ENCODE peak calls at places on chromosomes 12 and 14, in seven cellular contexts. I, U, Q, L, F, P and J are unnamed samples.

GRCh38 chr12:127239781-127240180 is 1027.2 kb upstream of the TMEM132C start:
- DNase-seq in I (no peak), U (no peak), Q (no peak), L (no peak), F (no peak), P (no peak), J (no peak)

GRCh38 chr14:77133718-77134338 is 7.8 kb downstream of the ZDHHC22 start:
- DNase-seq in I (no peak), U (peak), Q (peak), L (peak), F (no peak), P (peak), J (peak)

GRCh38 chr14:71166434-71166833 is 259.2 kb downstream of the PCNX1 start:
- DNase-seq in I (no peak), U (peak), Q (no peak), L (peak), F (no peak), P (peak), J (peak)

GRCh38 chr14:68783408-68784297 is 9.2 kb downstream of the ZFP36L1 start:
- DNase-seq in I (no peak), U (peak), Q (no peak), L (no peak), F (no peak), P (no peak), J (no peak)

GRCh38 chr12:91954761-91955160 is 190.9 kb downstream of the BTG1 start:
- DNase-seq in I (no peak), U (no peak), Q (no peak), L (no peak), F (no peak), P (no peak), J (no peak)

GRCh38 chr14:51157012-51157411 is 62.1 kb upstream of the TRIM9 start:
- DNase-seq in I (no peak), U (no peak), Q (no peak), L (peak), F (no peak), P (peak), J (peak)

GRCh38 chr12:42238240-42239140 is at the start of gene YAF2:
- DNase-seq in I (peak), U (peak), Q (peak), L (peak), F (peak), P (peak), J (peak)

GRCh38 chr12:11584213-11584855 is 65.1 kb upstream of the ETV6 start:
- DNase-seq in I (no peak), U (no peak), Q (no peak), L (no peak), F (no peak), P (peak), J (no peak)

GRCh38 chr14:22984959-22985658 is 2.8 kb upstream of the AJUBA start:
- DNase-seq in I (no peak), U (no peak), Q (no peak), L (no peak), F (no peak), P (no peak), J (no peak)

GRCh38 chr14:91395998-91396660 is 21.5 kb downstream of the CCDC88C start:
- DNase-seq in I (no peak), U (no peak), Q (no peak), L (no peak), F (no peak), P (no peak), J (no peak)

GRCh38 chr12:7021956-7022355 is 3.7 kb upstream of the LPCAT3 start:
- DNase-seq in I (no peak), U (no peak), Q (no peak), L (no peak), F (no peak), P (no peak), J (no peak)

GRCh38 chr12:113852695-113853490 is 113.2 kb downstream of the RBM19 start:
- DNase-seq in I (no peak), U (no peak), Q (no peak), L (no peak), F (no peak), P (no peak), J (no peak)

GRCh38 chr14:63343878-63344277 is 25.1 kb upstream of the GPHB5 start:
- DNase-seq in I (no peak), U (no peak), Q (no peak), L (no peak), F (no peak), P (peak), J (no peak)

GRCh38 chr12:11171953-11172675 is 1.1 kb downstream of the SMIM10L1 start:
- DNase-seq in I (no peak), U (peak), Q (no peak), L (no peak), F (no peak), P (no peak), J (no peak)

GRCh38 chr12:110733857-110734373 is 8.8 kb downstream of the PPP1CC start:
- DNase-seq in I (no peak), U (no peak), Q (no peak), L (no peak), F (no peak), P (no peak), J (no peak)

GRCh38 chr12:14950421-14950820 is 11.0 kb downstream of the ARHGDIB start:
- DNase-seq in I (no peak), U (no peak), Q (no peak), L (no peak), F (no peak), P (no peak), J (no peak)

GRCh38 chr12:84069699-84070098 is 842.9 kb downstream of the SLC6A15 start:
- DNase-seq in I (no peak), U (no peak), Q (no peak), L (no peak), F (no peak), P (no peak), J (no peak)

GRCh38 chr12:69240625-69240984 is 1.2 kb downstream of the CPSF6 start:
- DNase-seq in I (no peak), U (no peak), Q (no peak), L (peak), F (no peak), P (peak), J (peak)

GRCh38 chr12:92055877-92056276 is 89.8 kb downstream of the BTG1 start:
- DNase-seq in I (no peak), U (no peak), Q (peak), L (no peak), F (no peak), P (no peak), J (no peak)

GRCh38 chr12:2627343-2628191 is 167.2 kb upstream of the FKBP4 start:
- DNase-seq in I (no peak), U (no peak), Q (no peak), L (peak), F (no peak), P (no peak), J (no peak)

GRCh38 chr12:45415393-45415817 is 199.5 kb downstream of the ANO6 start:
- DNase-seq in I (no peak), U (peak), Q (no peak), L (peak), F (peak), P (peak), J (no peak)

GRCh38 chr12:95205685-95206084 is 11.6 kb downstream of the FGD6 start:
- DNase-seq in I (no peak), U (peak), Q (no peak), L (peak), F (peak), P (peak), J (no peak)

GRCh38 chr12:9899209-9899608 is 17.9 kb downstream of the KLRF2 start:
- DNase-seq in I (no peak), U (no peak), Q (no peak), L (no peak), F (no peak), P (no peak), J (no peak)

GRCh38 chr12:27549801-27550652 is 26.0 kb downstream of the PPFIBP1 start:
- DNase-seq in I (peak), U (peak), Q (no peak), L (peak), F (peak), P (peak), J (peak)

GRCh38 chr12:121580959-121581680 is at the start of gene KDM2B:
- DNase-seq in I (no peak), U (no peak), Q (peak), L (peak), F (peak), P (peak), J (no peak)

GRCh38 chr14:48731260-48731659 is 854.9 kb downstream of the RPS29 start:
- DNase-seq in I (no peak), U (no peak), Q (no peak), L (no peak), F (no peak), P (no peak), J (no peak)

GRCh38 chr12:89927226-89927698 is 218.6 kb upstream of the ATP2B1 start:
- DNase-seq in I (no peak), U (no peak), Q (no peak), L (peak), F (no peak), P (no peak), J (no peak)

GRCh38 chr12:75978677-75979076 is 52.9 kb downstream of the PHLDA1 start:
- DNase-seq in I (no peak), U (no peak), Q (no peak), L (no peak), F (no peak), P (no peak), J (no peak)

GRCh38 chr12:111209779-111210178 is 159.1 kb downstream of the PHETA1 start:
- DNase-seq in I (no peak), U (no peak), Q (no peak), L (no peak), F (no peak), P (no peak), J (no peak)

GRCh38 chr12:7180685-7181084 is 8.8 kb upstream of the PEX5 start:
- DNase-seq in I (no peak), U (no peak), Q (no peak), L (no peak), F (no peak), P (no peak), J (no peak)

GRCh38 chr14:54329082-54329695 is 67.6 kb upstream of the CDKN3 start:
- DNase-seq in I (no peak), U (peak), Q (no peak), L (peak), F (peak), P (peak), J (peak)

GRCh38 chr12:130478786-130479185 is 141.1 kb downstream of the PIWIL1 start:
- DNase-seq in I (no peak), U (no peak), Q (no peak), L (no peak), F (no peak), P (no peak), J (no peak)

GRCh38 chr14:32342151-32342853 is 13.2 kb downstream of the AKAP6 start:
- DNase-seq in I (no peak), U (no peak), Q (no peak), L (no peak), F (no peak), P (no peak), J (no peak)

GRCh38 chr14:95711476-95712176 is 2.3 kb downstream of the TCL1A start:
- DNase-seq in I (no peak), U (no peak), Q (no peak), L (no peak), F (no peak), P (no peak), J (no peak)

GRCh38 chr12:18629916-18630315 is 107.9 kb downstream of the PLCZ1 start:
- DNase-seq in I (no peak), U (peak), Q (no peak), L (no peak), F (no peak), P (no peak), J (no peak)

GRCh38 chr12:19208456-19208855 is 78.9 kb downstream of the PLEKHA5 start:
- DNase-seq in I (no peak), U (no peak), Q (no peak), L (no peak), F (no peak), P (no peak), J (no peak)

GRCh38 chr12:74292351-74293194 is 245.1 kb upstream of the ATXN7L3B start:
- DNase-seq in I (peak), U (no peak), Q (no peak), L (peak), F (no peak), P (no peak), J (no peak)

GRCh38 chr12:13099066-13099909 is 4.2 kb downstream of the GSG1 start:
- DNase-seq in I (no peak), U (no peak), Q (no peak), L (no peak), F (no peak), P (peak), J (no peak)